ENCODE peak calls at places on chromosome 4, in six cellular contexts. One of them, this sample, is unnamed.

GRCh38 chr4:124427095-124427767 is 285.3 kb downstream of the ANKRD50 start:
- DNase-seq in NCI-H2081: peak; percentile 19
- DNase-seq in head of caudate nucleus: no peak
- DNase-seq in A549: no peak
- DNase-seq in activated CD4-positive, alpha-beta T cell treated with anti-CD3 and anti-CD28 coated beads, Interleukin-2, amount 50 U/mL, for 48 hours: no peak
- DNase-seq in AG04450: no peak
- DNase-seq in this sample: no peak

GRCh38 chr4:115456228-115456627 is 342.8 kb upstream of the NDST4 start:
- DNase-seq in NCI-H2081: no peak
- DNase-seq in head of caudate nucleus: no peak
- DNase-seq in A549: no peak
- DNase-seq in activated CD4-positive, alpha-beta T cell treated with anti-CD3 and anti-CD28 coated beads, Interleukin-2, amount 50 U/mL, for 48 hours: no peak
- DNase-seq in AG04450: no peak
- DNase-seq in this sample: no peak

GRCh38 chr4:174628206-174628605 is 105.9 kb upstream of the HPGD start:
- DNase-seq in NCI-H2081: no peak
- DNase-seq in head of caudate nucleus: no peak
- DNase-seq in A549: no peak
- DNase-seq in activated CD4-positive, alpha-beta T cell treated with anti-CD3 and anti-CD28 coated beads, Interleukin-2, amount 50 U/mL, for 48 hours: no peak
- DNase-seq in AG04450: no peak
- DNase-seq in this sample: no peak

GRCh38 chr4:13359809-13360208 is 124.3 kb downstream of the RAB28 start:
- DNase-seq in NCI-H2081: no peak
- DNase-seq in head of caudate nucleus: no peak
- DNase-seq in A549: no peak
- DNase-seq in activated CD4-positive, alpha-beta T cell treated with anti-CD3 and anti-CD28 coated beads, Interleukin-2, amount 50 U/mL, for 48 hours: no peak
- DNase-seq in AG04450: no peak
- DNase-seq in this sample: no peak

GRCh38 chr4:159444668-159445067 is 341.8 kb downstream of the RAPGEF2 start:
- DNase-seq in NCI-H2081: no peak
- DNase-seq in head of caudate nucleus: no peak
- DNase-seq in A549: peak; percentile 8
- DNase-seq in activated CD4-positive, alpha-beta T cell treated with anti-CD3 and anti-CD28 coated beads, Interleukin-2, amount 50 U/mL, for 48 hours: no peak
- DNase-seq in AG04450: no peak
- DNase-seq in this sample: no peak

GRCh38 chr4:14906805-14907204 is 95.5 kb upstream of the CPEB2 start:
- DNase-seq in NCI-H2081: no peak
- DNase-seq in head of caudate nucleus: no peak
- DNase-seq in A549: no peak
- DNase-seq in activated CD4-positive, alpha-beta T cell treated with anti-CD3 and anti-CD28 coated beads, Interleukin-2, amount 50 U/mL, for 48 hours: no peak
- DNase-seq in AG04450: no peak
- DNase-seq in this sample: no peak

GRCh38 chr4:72876946-72877345 is 192.6 kb downstream of the COX18 start:
- DNase-seq in NCI-H2081: no peak
- DNase-seq in head of caudate nucleus: no peak
- DNase-seq in A549: no peak
- DNase-seq in activated CD4-positive, alpha-beta T cell treated with anti-CD3 and anti-CD28 coated beads, Interleukin-2, amount 50 U/mL, for 48 hours: no peak
- DNase-seq in AG04450: no peak
- DNase-seq in this sample: no peak

GRCh38 chr4:156201050-156201449 is 247.4 kb upstream of the CTSO start:
- DNase-seq in NCI-H2081: no peak
- DNase-seq in head of caudate nucleus: no peak
- DNase-seq in A549: no peak
- DNase-seq in activated CD4-positive, alpha-beta T cell treated with anti-CD3 and anti-CD28 coated beads, Interleukin-2, amount 50 U/mL, for 48 hours: no peak
- DNase-seq in AG04450: no peak
- DNase-seq in this sample: no peak

GRCh38 chr4:121072836-121073362 is 564 bp upstream of the NDNF start:
- DNase-seq in NCI-H2081: no peak
- DNase-seq in head of caudate nucleus: no peak
- DNase-seq in A549: no peak
- DNase-seq in activated CD4-positive, alpha-beta T cell treated with anti-CD3 and anti-CD28 coated beads, Interleukin-2, amount 50 U/mL, for 48 hours: no peak
- DNase-seq in AG04450: no peak
- DNase-seq in this sample: no peak

GRCh38 chr4:107392951-107393350 is 327.1 kb downstream of the PAPSS1 start:
- DNase-seq in NCI-H2081: no peak
- DNase-seq in head of caudate nucleus: no peak
- DNase-seq in A549: no peak
- DNase-seq in activated CD4-positive, alpha-beta T cell treated with anti-CD3 and anti-CD28 coated beads, Interleukin-2, amount 50 U/mL, for 48 hours: no peak
- DNase-seq in AG04450: no peak
- DNase-seq in this sample: no peak

GRCh38 chr4:57064811-57065711 is 45.1 kb downstream of the IGFBP7 start:
- DNase-seq in NCI-H2081: no peak
- DNase-seq in head of caudate nucleus: no peak
- DNase-seq in A549: peak; percentile 83
- DNase-seq in activated CD4-positive, alpha-beta T cell treated with anti-CD3 and anti-CD28 coated beads, Interleukin-2, amount 50 U/mL, for 48 hours: no peak
- DNase-seq in AG04450: peak; percentile 84
- DNase-seq in this sample: no peak

GRCh38 chr4:149553959-149554520 is 261.6 kb downstream of the IQCM start:
- DNase-seq in NCI-H2081: no peak
- DNase-seq in head of caudate nucleus: no peak
- DNase-seq in A549: no peak
- DNase-seq in activated CD4-positive, alpha-beta T cell treated with anti-CD3 and anti-CD28 coated beads, Interleukin-2, amount 50 U/mL, for 48 hours: no peak
- DNase-seq in AG04450: no peak
- DNase-seq in this sample: no peak

GRCh38 chr4:78627046-78627965 is 75.7 kb downstream of the ANXA3 start:
- DNase-seq in NCI-H2081: no peak
- DNase-seq in head of caudate nucleus: no peak
- DNase-seq in A549: no peak
- DNase-seq in activated CD4-positive, alpha-beta T cell treated with anti-CD3 and anti-CD28 coated beads, Interleukin-2, amount 50 U/mL, for 48 hours: no peak
- DNase-seq in AG04450: no peak
- DNase-seq in this sample: no peak

GRCh38 chr4:128322311-128322710 is 34.7 kb upstream of the PGRMC2 start:
- DNase-seq in NCI-H2081: no peak
- DNase-seq in head of caudate nucleus: no peak
- DNase-seq in A549: peak; percentile 69
- DNase-seq in activated CD4-positive, alpha-beta T cell treated with anti-CD3 and anti-CD28 coated beads, Interleukin-2, amount 50 U/mL, for 48 hours: no peak
- DNase-seq in AG04450: no peak
- DNase-seq in this sample: peak; percentile 41

GRCh38 chr4:2259541-2260267 is 2.2 kb downstream of the MXD4 start:
- DNase-seq in NCI-H2081: no peak
- DNase-seq in head of caudate nucleus: no peak
- DNase-seq in A549: no peak
- DNase-seq in activated CD4-positive, alpha-beta T cell treated with anti-CD3 and anti-CD28 coated beads, Interleukin-2, amount 50 U/mL, for 48 hours: no peak
- DNase-seq in AG04450: no peak
- DNase-seq in this sample: no peak

GRCh38 chr4:42344749-42345148 is 52.5 kb upstream of the SHISA3 start:
- DNase-seq in NCI-H2081: no peak
- DNase-seq in head of caudate nucleus: no peak
- DNase-seq in A549: no peak
- DNase-seq in activated CD4-positive, alpha-beta T cell treated with anti-CD3 and anti-CD28 coated beads, Interleukin-2, amount 50 U/mL, for 48 hours: no peak
- DNase-seq in AG04450: no peak
- DNase-seq in this sample: no peak

GRCh38 chr4:52250124-52250523 is 199.0 kb downstream of the SPATA18 start:
- DNase-seq in NCI-H2081: no peak
- DNase-seq in head of caudate nucleus: no peak
- DNase-seq in A549: no peak
- DNase-seq in activated CD4-positive, alpha-beta T cell treated with anti-CD3 and anti-CD28 coated beads, Interleukin-2, amount 50 U/mL, for 48 hours: no peak
- DNase-seq in AG04450: no peak
- DNase-seq in this sample: no peak

GRCh38 chr4:108834167-108834566 is 71.3 kb upstream of the ETNPPL start:
- DNase-seq in NCI-H2081: no peak
- DNase-seq in head of caudate nucleus: peak; percentile 18
- DNase-seq in A549: no peak
- DNase-seq in activated CD4-positive, alpha-beta T cell treated with anti-CD3 and anti-CD28 coated beads, Interleukin-2, amount 50 U/mL, for 48 hours: no peak
- DNase-seq in AG04450: peak; percentile 32
- DNase-seq in this sample: no peak

GRCh38 chr4:40685300-40685699 is 55.6 kb upstream of the RBM47 start:
- DNase-seq in NCI-H2081: no peak
- DNase-seq in head of caudate nucleus: no peak
- DNase-seq in A549: peak; percentile 21
- DNase-seq in activated CD4-positive, alpha-beta T cell treated with anti-CD3 and anti-CD28 coated beads, Interleukin-2, amount 50 U/mL, for 48 hours: no peak
- DNase-seq in AG04450: peak; percentile 20
- DNase-seq in this sample: no peak

GRCh38 chr4:110348711-110349383 is 127.1 kb upstream of the ENPEP start:
- DNase-seq in NCI-H2081: no peak
- DNase-seq in head of caudate nucleus: no peak
- DNase-seq in A549: no peak
- DNase-seq in activated CD4-positive, alpha-beta T cell treated with anti-CD3 and anti-CD28 coated beads, Interleukin-2, amount 50 U/mL, for 48 hours: no peak
- DNase-seq in AG04450: no peak
- DNase-seq in this sample: no peak

GRCh38 chr4:40956726-40957255 is 207.0 kb downstream of the NSUN7 start:
- DNase-seq in NCI-H2081: no peak
- DNase-seq in head of caudate nucleus: no peak
- DNase-seq in A549: no peak
- DNase-seq in activated CD4-positive, alpha-beta T cell treated with anti-CD3 and anti-CD28 coated beads, Interleukin-2, amount 50 U/mL, for 48 hours: no peak
- DNase-seq in AG04450: no peak
- DNase-seq in this sample: no peak

GRCh38 chr4:156322592-156322991 is 368.9 kb upstream of the CTSO start:
- DNase-seq in NCI-H2081: no peak
- DNase-seq in head of caudate nucleus: no peak
- DNase-seq in A549: no peak
- DNase-seq in activated CD4-positive, alpha-beta T cell treated with anti-CD3 and anti-CD28 coated beads, Interleukin-2, amount 50 U/mL, for 48 hours: no peak
- DNase-seq in AG04450: peak; percentile 15
- DNase-seq in this sample: peak; percentile 42

GRCh38 chr4:93960450-93960849 is 131.9 kb downstream of the ATOH1 start:
- DNase-seq in NCI-H2081: no peak
- DNase-seq in head of caudate nucleus: no peak
- DNase-seq in A549: no peak
- DNase-seq in activated CD4-positive, alpha-beta T cell treated with anti-CD3 and anti-CD28 coated beads, Interleukin-2, amount 50 U/mL, for 48 hours: no peak
- DNase-seq in AG04450: no peak
- DNase-seq in this sample: no peak

GRCh38 chr4:3207531-3208037 is 41.4 kb upstream of the MSANTD1 start:
- DNase-seq in NCI-H2081: no peak
- DNase-seq in head of caudate nucleus: no peak
- DNase-seq in A549: no peak
- DNase-seq in activated CD4-positive, alpha-beta T cell treated with anti-CD3 and anti-CD28 coated beads, Interleukin-2, amount 50 U/mL, for 48 hours: no peak
- DNase-seq in AG04450: no peak
- DNase-seq in this sample: no peak

GRCh38 chr4:2716236-2716635 is 39.9 kb downstream of the TNIP2 start:
- DNase-seq in NCI-H2081: no peak
- DNase-seq in head of caudate nucleus: no peak
- DNase-seq in A549: no peak
- DNase-seq in activated CD4-positive, alpha-beta T cell treated with anti-CD3 and anti-CD28 coated beads, Interleukin-2, amount 50 U/mL, for 48 hours: no peak
- DNase-seq in AG04450: no peak
- DNase-seq in this sample: no peak

GRCh38 chr4:13289391-13289790 is 194.7 kb downstream of the RAB28 start:
- DNase-seq in NCI-H2081: no peak
- DNase-seq in head of caudate nucleus: no peak
- DNase-seq in A549: no peak
- DNase-seq in activated CD4-positive, alpha-beta T cell treated with anti-CD3 and anti-CD28 coated beads, Interleukin-2, amount 50 U/mL, for 48 hours: no peak
- DNase-seq in AG04450: no peak
- DNase-seq in this sample: no peak

GRCh38 chr4:1928356-1929235 is 57.4 kb downstream of the NSD2 start:
- DNase-seq in NCI-H2081: no peak
- DNase-seq in head of caudate nucleus: peak; percentile 10
- DNase-seq in A549: no peak
- DNase-seq in activated CD4-positive, alpha-beta T cell treated with anti-CD3 and anti-CD28 coated beads, Interleukin-2, amount 50 U/mL, for 48 hours: no peak
- DNase-seq in AG04450: no peak
- DNase-seq in this sample: no peak

GRCh38 chr4:56630876-56631666 is 50.0 kb downstream of the HOPX start:
- DNase-seq in NCI-H2081: no peak
- DNase-seq in head of caudate nucleus: no peak
- DNase-seq in A549: no peak
- DNase-seq in activated CD4-positive, alpha-beta T cell treated with anti-CD3 and anti-CD28 coated beads, Interleukin-2, amount 50 U/mL, for 48 hours: no peak
- DNase-seq in AG04450: no peak
- DNase-seq in this sample: no peak

GRCh38 chr4:3522326-3522640 is 9.9 kb downstream of the LRPAP1 start:
- DNase-seq in NCI-H2081: no peak
- DNase-seq in head of caudate nucleus: no peak
- DNase-seq in A549: no peak
- DNase-seq in activated CD4-positive, alpha-beta T cell treated with anti-CD3 and anti-CD28 coated beads, Interleukin-2, amount 50 U/mL, for 48 hours: no peak
- DNase-seq in AG04450: no peak
- DNase-seq in this sample: no peak

GRCh38 chr4:5164221-5164912 is 113.1 kb downstream of the STK32B start:
- DNase-seq in NCI-H2081: no peak
- DNase-seq in head of caudate nucleus: no peak
- DNase-seq in A549: no peak
- DNase-seq in activated CD4-positive, alpha-beta T cell treated with anti-CD3 and anti-CD28 coated beads, Interleukin-2, amount 50 U/mL, for 48 hours: no peak
- DNase-seq in AG04450: no peak
- DNase-seq in this sample: no peak

GRCh38 chr4:148405161-148405893 is 36.9 kb downstream of the NR3C2 start:
- DNase-seq in NCI-H2081: no peak
- DNase-seq in head of caudate nucleus: no peak
- DNase-seq in A549: no peak
- DNase-seq in activated CD4-positive, alpha-beta T cell treated with anti-CD3 and anti-CD28 coated beads, Interleukin-2, amount 50 U/mL, for 48 hours: no peak
- DNase-seq in AG04450: no peak
- DNase-seq in this sample: no peak

GRCh38 chr4:113383111-113383785 is 333.8 kb downstream of the ANK2 start:
- DNase-seq in NCI-H2081: no peak
- DNase-seq in head of caudate nucleus: no peak
- DNase-seq in A549: no peak
- DNase-seq in activated CD4-positive, alpha-beta T cell treated with anti-CD3 and anti-CD28 coated beads, Interleukin-2, amount 50 U/mL, for 48 hours: no peak
- DNase-seq in AG04450: no peak
- DNase-seq in this sample: no peak

GRCh38 chr4:69714086-69714485 is 46.3 kb downstream of the SULT1B1 start:
- DNase-seq in NCI-H2081: no peak
- DNase-seq in head of caudate nucleus: no peak
- DNase-seq in A549: no peak
- DNase-seq in activated CD4-positive, alpha-beta T cell treated with anti-CD3 and anti-CD28 coated beads, Interleukin-2, amount 50 U/mL, for 48 hours: no peak
- DNase-seq in AG04450: no peak
- DNase-seq in this sample: no peak

GRCh38 chr4:186953601-186954260 is 230.1 kb upstream of the FAT1 start:
- DNase-seq in NCI-H2081: no peak
- DNase-seq in head of caudate nucleus: no peak
- DNase-seq in A549: no peak
- DNase-seq in activated CD4-positive, alpha-beta T cell treated with anti-CD3 and anti-CD28 coated beads, Interleukin-2, amount 50 U/mL, for 48 hours: no peak
- DNase-seq in AG04450: no peak
- DNase-seq in this sample: no peak

GRCh38 chr4:134145369-134145768 is 56.2 kb downstream of the PABPC4L start:
- DNase-seq in NCI-H2081: no peak
- DNase-seq in head of caudate nucleus: no peak
- DNase-seq in A549: no peak
- DNase-seq in activated CD4-positive, alpha-beta T cell treated with anti-CD3 and anti-CD28 coated beads, Interleukin-2, amount 50 U/mL, for 48 hours: no peak
- DNase-seq in AG04450: no peak
- DNase-seq in this sample: no peak

GRCh38 chr4:164847967-164848649 is 28.9 kb upstream of the APELA start:
- DNase-seq in NCI-H2081: peak; percentile 55
- DNase-seq in head of caudate nucleus: no peak
- DNase-seq in A549: no peak
- DNase-seq in activated CD4-positive, alpha-beta T cell treated with anti-CD3 and anti-CD28 coated beads, Interleukin-2, amount 50 U/mL, for 48 hours: no peak
- DNase-seq in AG04450: no peak
- DNase-seq in this sample: no peak

This sample was measured in Panc1.